ENCODE peak calls at places on chromosomes 1 and 21, in five cellular contexts. C, E, W, M and B are unnamed samples.

GRCh38 chr1:206117151-206117948 is at the start of gene AVPR1B:
- DNase-seq in M (peak), W (peak), C (peak), E (peak), B (no peak)

GRCh38 chr1:119733754-119734153 is 22.0 kb downstream of the PHGDH start:
- DNase-seq in M (no peak), E (no peak), W (no peak), C (no peak), B (no peak)

GRCh38 chr1:30571380-30571779 is 152.0 kb downstream of the MATN1 start:
- DNase-seq in E (no peak), C (no peak), M (no peak), W (no peak), B (no peak)

GRCh38 chr1:182069028-182069466 is 7.5 kb upstream of the ZNF648 start:
- DNase-seq in W (peak), M (peak), E (peak), C (peak), B (no peak)

GRCh38 chr1:92909321-92909720 is 51.9 kb downstream of the DIPK1A start:
- DNase-seq in E (no peak), C (no peak), M (no peak), W (peak), B (peak)

GRCh38 chr1:187842406-187843165 is 1013.8 kb downstream of the PLA2G4A start:
- DNase-seq in C (no peak), W (peak), M (no peak), E (no peak), B (no peak)

GRCh38 chr1:225635649-225636048 is 17.3 kb downstream of the ENAH start:
- DNase-seq in W (no peak), E (no peak), M (no peak), C (no peak), B (peak)

GRCh38 chr1:59635057-59635456 is 179.7 kb upstream of the HOOK1 start:
- DNase-seq in M (no peak), W (no peak), C (no peak), E (no peak), B (no peak)

GRCh38 chr1:209651148-209651547 is 1.1 kb downstream of the LAMB3 start:
- DNase-seq in W (peak), C (peak), M (peak), E (peak), B (no peak)

GRCh38 chr1:27979151-27979858 is 19.5 kb downstream of the XKR8 start:
- DNase-seq in C (no peak), M (no peak), W (peak), E (no peak), B (no peak)

GRCh38 chr1:156592158-156592909 is 758 bp downstream of the NAXE start:
- DNase-seq in W (no peak), E (no peak), C (no peak), M (no peak), B (no peak)

GRCh38 chr21:41750051-41750450 is 16.8 kb downstream of the RIPK4 start:
- DNase-seq in M (no peak), E (no peak), W (no peak), C (no peak), B (no peak)

GRCh38 chr1:12406218-12407021 is 176.6 kb downstream of the VPS13D start:
- DNase-seq in C (no peak), W (peak), E (no peak), M (no peak), B (no peak)

GRCh38 chr1:225872075-225872430 is 10.1 kb downstream of the TMEM63A start:
- DNase-seq in E (no peak), M (no peak), W (no peak), C (no peak), B (no peak)

GRCh38 chr1:221708076-221708571 is 33.8 kb downstream of the DUSP10 start:
- DNase-seq in M (no peak), E (no peak), W (no peak), C (no peak), B (no peak)

GRCh38 chr1:209565759-209566678 is 17.5 kb upstream of the CAMK1G start:
- DNase-seq in C (peak), M (peak), W (peak), E (peak), B (peak)

GRCh38 chr21:42535602-42536171 is 22.0 kb downstream of the SLC37A1 start:
- DNase-seq in C (no peak), W (no peak), M (no peak), E (peak), B (no peak)

GRCh38 chr1:219189942-219190341 is 16.3 kb downstream of the LYPLAL1 start:
- DNase-seq in E (no peak), M (no peak), W (no peak), C (no peak), B (no peak)

GRCh38 chr1:15948600-15949452 is 27.1 kb downstream of the ZBTB17 start:
- DNase-seq in C (peak), M (no peak), W (peak), E (peak), B (peak)

GRCh38 chr1:83942914-83943313 is 56.0 kb downstream of the TTLL7 start:
- DNase-seq in W (peak), M (no peak), E (no peak), C (no peak), B (no peak)

GRCh38 chr1:150484861-150485260 is 2.4 kb upstream of the TARS2 start:
- DNase-seq in C (no peak), M (no peak), E (no peak), W (peak), B (no peak)

GRCh38 chr1:87330201-87330953 is 1.7 kb downstream of the LMO4 start:
- DNase-seq in W (peak), M (peak), E (peak), C (peak), B (no peak)

GRCh38 chr1:227899820-227900449 is 47.8 kb downstream of the WNT9A start:
- DNase-seq in M (peak), C (peak), W (no peak), E (peak), B (no peak)

GRCh38 chr1:230550428-230550827 is 91.9 kb upstream of the COG2 start:
- DNase-seq in M (no peak), C (no peak), E (no peak), W (no peak), B (no peak)

GRCh38 chr1:206025283-206025820 is 1.7 kb upstream of the CTSE start:
- DNase-seq in W (no peak), C (no peak), E (no peak), M (no peak), B (no peak)

GRCh38 chr1:169326644-169327316 is 40.8 kb downstream of the NME7 start:
- DNase-seq in W (peak), M (no peak), E (no peak), C (no peak), B (no peak)

GRCh38 chr1:156665539-156665938 is 11.7 kb downstream of the NES start:
- DNase-seq in W (no peak), C (no peak), M (peak), E (no peak), B (no peak)

GRCh38 chr1:20848162-20848561 is 61.1 kb upstream of the HP1BP3 start:
- DNase-seq in E (no peak), M (no peak), C (no peak), W (peak), B (no peak)

GRCh38 chr21:36654341-36654740 is 44.6 kb upstream of the SIM2 start:
- DNase-seq in C (no peak), E (no peak), M (no peak), W (no peak), B (no peak)

GRCh38 chr1:206004821-206005220 is 1.6 kb upstream of the RAB7B start:
- DNase-seq in E (no peak), W (no peak), C (no peak), M (no peak), B (no peak)

GRCh38 chr1:206600527-206600926 is 11.7 kb downstream of the EIF2D start:
- DNase-seq in M (no peak), C (no peak), E (no peak), W (peak), B (no peak)

GRCh38 chr1:230896719-230897118 is 28.4 kb upstream of the C1orf198 start:
- DNase-seq in E (no peak), C (no peak), W (no peak), M (no peak), B (no peak)

GRCh38 chr21:25489673-25490072 is 117.6 kb downstream of the MRPL39 start:
- DNase-seq in W (no peak), E (no peak), C (no peak), M (no peak), B (no peak)

GRCh38 chr1:26833432-26834405 is 7.2 kb downstream of the ZDHHC18 start:
- DNase-seq in M (peak), W (no peak), E (peak), C (peak), B (no peak)

DNA sequence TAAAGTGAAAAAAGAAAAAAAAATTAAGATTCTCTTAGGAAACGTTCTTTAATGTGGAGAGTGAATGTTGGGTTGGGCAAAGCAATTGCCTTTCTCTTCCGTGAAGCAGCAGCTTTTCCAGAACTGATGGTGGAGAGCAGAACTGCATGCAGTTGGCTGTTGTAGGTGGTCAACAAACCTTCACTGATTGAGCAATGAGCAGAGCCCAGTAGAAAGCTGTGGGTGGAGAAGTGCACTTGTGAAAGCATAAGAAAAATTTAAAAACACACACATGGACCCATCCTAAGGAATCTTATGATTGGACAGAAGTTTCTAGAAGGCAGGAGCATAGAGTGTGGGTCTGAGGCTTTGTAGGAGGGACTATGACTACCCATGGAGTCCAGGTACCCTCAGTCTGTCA is 4.5 kb downstream of the PRELP start:
- DNase-seq in W (peak), C (no peak), E (no peak), M (no peak), B (no peak)
- TF ChIP-seq CTCF in W (no peak), C (no peak), E (no peak), M (no peak), B (no peak)

GRCh38 chr1:11280719-11281376 is 7.8 kb downstream of the UBIAD1 start:
- DNase-seq in C (no peak), W (no peak), M (no peak), E (no peak), B (no peak)

GRCh38 chr1:11283148-11283547 is 10.2 kb downstream of the UBIAD1 start:
- DNase-seq in E (no peak), C (no peak), W (no peak), M (no peak), B (no peak)

GRCh38 chr1:11279152-11279551 is 6.2 kb downstream of the UBIAD1 start:
- DNase-seq in M (no peak), E (no peak), C (no peak), W (no peak), B (no peak)

GRCh38 chr1:11279630-11280029 is 6.6 kb downstream of the UBIAD1 start:
- DNase-seq in M (no peak), E (no peak), W (no peak), C (no peak), B (no peak)

DNA sequence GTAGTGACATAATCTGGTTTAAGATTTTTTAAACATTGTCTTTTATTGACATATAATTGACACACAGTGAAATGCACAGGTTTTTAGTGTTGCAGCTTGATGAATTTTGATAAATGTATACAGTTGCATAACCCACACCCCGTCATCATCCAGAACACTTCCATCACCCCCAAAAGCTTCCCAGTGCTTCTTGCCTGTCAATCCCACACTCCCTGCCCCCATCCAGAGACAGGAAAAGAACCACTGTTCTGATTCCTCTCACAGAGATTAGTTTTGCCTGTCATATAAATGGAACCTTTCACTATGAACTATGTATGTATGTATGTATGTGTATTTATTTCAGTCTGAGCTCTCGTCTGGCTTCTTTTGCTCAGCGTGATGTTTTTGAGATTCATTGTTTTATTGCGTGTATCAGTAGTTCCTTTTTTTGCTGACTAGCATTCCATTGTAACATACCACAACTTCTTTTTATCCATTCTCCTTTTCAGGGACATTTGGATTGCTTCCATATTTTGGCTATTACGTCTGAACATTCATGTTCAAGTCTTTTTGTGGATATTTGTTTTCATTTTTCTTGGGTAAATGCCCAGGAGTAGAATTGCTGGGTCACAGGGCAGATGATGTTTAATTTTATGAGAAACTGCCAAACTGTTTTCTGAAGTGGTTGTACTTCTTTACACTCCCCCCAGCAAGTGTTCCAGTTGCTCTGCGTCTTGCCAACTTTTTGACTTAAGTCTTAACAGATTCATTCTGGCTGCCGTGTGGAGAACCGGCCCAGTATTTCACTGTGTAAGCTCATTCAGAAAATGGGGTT is 8.7 kb downstream of the UBIAD1 start:
- DNase-seq in W (peak), C (no peak), M (no peak), E (no peak), B (peak)
- H3K4me3 ChIP-seq in W (no peak), C (no peak), M (no peak), E (no peak), B (no peak)

GRCh38 chr1:171117085-171117484 is 26.4 kb downstream of the FMO3 start:
- DNase-seq in E (no peak), W (no peak), M (no peak), C (no peak), B (no peak)
- TF ChIP-seq CTCF in E (no peak), W (no peak), M (no peak), C (no peak), B (no peak)

DNA sequence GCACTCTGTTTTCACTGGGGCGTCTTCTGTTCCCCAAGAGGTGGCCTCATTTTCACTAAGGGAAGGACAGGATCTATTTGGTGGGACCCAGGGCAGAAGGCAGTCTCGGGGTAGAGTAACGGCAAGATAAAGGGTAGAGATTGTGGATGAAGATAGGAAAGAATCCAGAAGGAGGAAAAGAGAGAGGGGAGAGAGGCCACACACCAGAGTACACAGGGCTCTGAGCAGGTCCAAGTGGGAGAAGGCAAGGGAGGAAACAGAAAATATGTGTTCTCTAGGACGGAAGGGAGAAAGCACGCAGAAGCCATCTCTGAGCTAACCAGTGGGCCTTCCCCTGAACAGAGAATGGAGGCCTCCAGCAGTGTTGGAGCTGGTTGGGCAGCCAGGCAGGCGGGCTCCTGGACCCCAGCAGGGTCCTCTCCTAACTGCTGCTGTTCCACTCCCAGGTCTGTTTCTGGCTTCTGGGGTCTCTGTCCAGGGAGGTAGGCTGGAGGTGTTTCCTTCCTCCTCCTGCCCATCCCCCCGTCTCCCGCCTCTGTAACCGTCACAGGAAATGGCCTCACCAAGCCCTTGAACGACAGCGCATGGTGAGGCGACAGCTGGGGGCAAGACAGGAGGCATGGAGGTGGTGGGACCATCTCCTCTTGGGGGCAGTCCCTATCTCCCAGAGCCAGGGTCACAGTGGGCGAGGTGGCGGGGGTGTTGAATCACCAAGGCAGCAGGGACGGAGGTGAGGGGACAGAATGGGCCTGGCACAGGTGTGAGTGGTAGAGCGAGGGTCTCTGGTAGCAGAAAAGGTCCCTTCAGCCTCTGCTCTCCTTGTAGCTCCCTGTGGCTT is 649 bp downstream of the PTPN7 start:
- DNase-seq in M (no peak), C (no peak), W (no peak), E (peak), B (no peak)
- H3K4me3 ChIP-seq in M (peak), C (peak), W (no peak), E (peak), B (no peak)

DNA sequence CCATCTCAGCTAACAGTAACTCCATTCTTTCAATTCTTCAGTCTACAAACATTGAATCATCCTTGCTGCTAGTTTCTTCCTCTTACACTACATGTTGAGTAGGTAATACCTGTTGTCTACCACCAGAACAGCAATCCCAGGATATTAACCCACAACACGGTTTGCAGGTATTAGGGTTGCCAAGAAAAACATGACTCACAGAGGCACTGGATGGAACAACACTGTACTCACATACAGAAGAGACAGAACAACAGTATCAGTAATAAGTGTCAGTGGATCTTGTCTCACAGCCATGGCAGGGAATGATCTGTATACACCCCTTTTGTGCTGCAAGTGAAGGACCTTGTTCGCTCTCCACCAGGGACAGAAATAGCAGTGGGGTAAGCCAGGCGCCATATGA is 212.1 kb downstream of the GPR52 start:
- DNase-seq in M (no peak), E (no peak), C (no peak), W (peak), B (peak)
- TF ChIP-seq CTCF in M (no peak), E (no peak), C (no peak), W (no peak), B (no peak)

GRCh38 chr1:179817789-179818188 is 59.8 kb downstream of the TOR1AIP2 start:
- DNase-seq in W (no peak), M (no peak), E (no peak), C (peak), B (no peak)

GRCh38 chr1:179818743-179819173 is 58.8 kb downstream of the TOR1AIP2 start:
- DNase-seq in W (no peak), E (no peak), M (no peak), C (no peak), B (no peak)

GRCh38 chr1:179816196-179816960 is 61.2 kb downstream of the TOR1AIP2 start:
- DNase-seq in E (no peak), W (peak), M (no peak), C (peak), B (no peak)

GRCh38 chr1:179817056-179817455 is 60.5 kb downstream of the TOR1AIP2 start:
- DNase-seq in W (no peak), M (no peak), E (no peak), C (no peak), B (no peak)

DNA sequence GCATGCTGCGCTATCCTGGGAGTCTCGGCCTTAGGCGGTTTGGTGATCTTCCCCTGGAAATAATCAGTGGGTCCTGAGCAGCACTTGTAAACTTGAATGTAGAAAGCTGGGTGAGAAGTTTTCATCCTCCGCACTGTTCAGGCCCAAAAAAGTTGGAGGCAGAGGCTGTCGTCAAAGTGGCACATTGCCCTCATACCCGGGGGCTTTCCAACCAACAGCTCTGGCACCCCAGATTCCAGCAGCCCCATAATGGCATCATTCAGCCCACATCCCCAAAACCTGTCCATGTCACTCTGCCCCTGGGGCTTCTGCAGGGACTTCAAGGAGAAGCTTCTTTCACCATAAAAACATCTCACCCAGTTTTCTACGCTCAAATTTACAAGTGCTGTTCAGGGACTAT is 59.3 kb downstream of the TOR1AIP2 start:
- DNase-seq in E (no peak), W (no peak), C (no peak), M (no peak), B (no peak)
- H3K4me3 ChIP-seq in E (no peak), W (no peak), C (no peak), M (no peak), B (no peak)

DNA sequence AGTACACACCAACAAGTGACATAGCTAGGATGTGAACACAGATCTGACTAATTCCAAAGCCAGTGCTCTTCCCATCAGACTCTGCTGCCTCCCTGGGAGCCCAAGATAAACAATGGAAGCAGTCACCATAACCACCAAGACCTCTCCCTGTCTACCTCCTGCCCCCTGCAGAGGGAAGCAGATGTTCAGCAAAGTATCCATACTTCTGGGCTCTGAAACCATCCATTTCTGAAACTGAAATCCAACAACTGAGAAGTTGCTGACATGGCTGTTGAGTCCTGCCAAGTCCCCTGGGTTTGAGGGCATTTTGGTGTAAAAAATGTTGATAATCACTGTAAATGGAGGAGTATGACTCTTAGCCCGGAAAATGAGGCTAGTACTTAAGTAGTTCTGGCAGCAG is 102.1 kb downstream of the TYW3 start:
- DNase-seq in M (no peak), E (no peak), W (peak), C (no peak), B (no peak)
- TF ChIP-seq CTCF in M (no peak), E (no peak), W (no peak), C (no peak), B (no peak)